ENCODE peak calls at places on chromosomes 2 and 18, in four cellular contexts. One of them, this sample, is unnamed.

GRCh38 chr2:128422571-128422970 is 103.9 kb upstream of the HS6ST1 start:
- DNase-seq in activated CD4-positive, CD25-positive, alpha-beta regulatory T cell: no peak
- DNase-seq in H54: no peak
- DNase-seq in amygdala: no peak
- DNase-seq in this sample: no peak

GRCh38 chr18:28177828-28178635 is 1.1 kb upstream of the CDH2 start:
- DNase-seq in activated CD4-positive, CD25-positive, alpha-beta regulatory T cell: no peak
- DNase-seq in H54: peak
- DNase-seq in amygdala: peak
- DNase-seq in this sample: no peak

GRCh38 chr2:215320102-215320501 is 8.2 kb downstream of the ATIC start:
- DNase-seq in activated CD4-positive, CD25-positive, alpha-beta regulatory T cell: no peak
- DNase-seq in H54: no peak
- DNase-seq in amygdala: no peak
- DNase-seq in this sample: no peak

GRCh38 chr2:122858075-122858702 is 1102.7 kb downstream of the TSN start:
- DNase-seq in activated CD4-positive, CD25-positive, alpha-beta regulatory T cell: no peak
- DNase-seq in H54: no peak
- DNase-seq in amygdala: no peak
- DNase-seq in this sample: no peak

GRCh38 chr2:172228177-172228785 is 125.6 kb upstream of the DLX2 start:
- DNase-seq in activated CD4-positive, CD25-positive, alpha-beta regulatory T cell: no peak
- DNase-seq in H54: no peak
- DNase-seq in amygdala: no peak
- DNase-seq in this sample: no peak

GRCh38 chr2:120539937-120540718 is 194.2 kb downstream of the INHBB start:
- DNase-seq in activated CD4-positive, CD25-positive, alpha-beta regulatory T cell: no peak
- DNase-seq in H54: peak
- DNase-seq in amygdala: no peak
- DNase-seq in this sample: no peak

GRCh38 chr2:86396304-86396785 is 44.8 kb upstream of the KDM3A start:
- DNase-seq in activated CD4-positive, CD25-positive, alpha-beta regulatory T cell: no peak
- DNase-seq in H54: no peak
- DNase-seq in amygdala: no peak
- DNase-seq in this sample: peak

GRCh38 chr2:103289101-103289725 is 527.4 kb downstream of the TMEM182 start:
- DNase-seq in activated CD4-positive, CD25-positive, alpha-beta regulatory T cell: no peak
- DNase-seq in H54: no peak
- DNase-seq in amygdala: no peak
- DNase-seq in this sample: no peak

GRCh38 chr2:152062130-152063091 is 36.4 kb downstream of the CACNB4 start:
- DNase-seq in activated CD4-positive, CD25-positive, alpha-beta regulatory T cell: no peak
- DNase-seq in H54: no peak
- DNase-seq in amygdala: no peak
- DNase-seq in this sample: no peak

GRCh38 chr18:30094556-30094955 is 948.0 kb downstream of the DSC3 start:
- DNase-seq in activated CD4-positive, CD25-positive, alpha-beta regulatory T cell: no peak
- DNase-seq in H54: peak
- DNase-seq in amygdala: no peak
- DNase-seq in this sample: no peak

GRCh38 chr2:28062867-28063266 is 172.3 kb downstream of the BABAM2 start:
- DNase-seq in activated CD4-positive, CD25-positive, alpha-beta regulatory T cell: no peak
- DNase-seq in H54: no peak
- DNase-seq in amygdala: no peak
- DNase-seq in this sample: no peak

GRCh38 chr2:102442967-102443828 is 20.2 kb downstream of the IL18RAP start:
- DNase-seq in activated CD4-positive, CD25-positive, alpha-beta regulatory T cell: peak
- DNase-seq in H54: no peak
- DNase-seq in amygdala: no peak
- DNase-seq in this sample: peak

GRCh38 chr2:127857494-127857818 is 499 bp downstream of the POLR2D start:
- DNase-seq in activated CD4-positive, CD25-positive, alpha-beta regulatory T cell: no peak
- DNase-seq in H54: no peak
- DNase-seq in amygdala: no peak
- DNase-seq in this sample: no peak

GRCh38 chr2:121972203-121972602 is 216.8 kb downstream of the TSN start:
- DNase-seq in activated CD4-positive, CD25-positive, alpha-beta regulatory T cell: no peak
- DNase-seq in H54: no peak
- DNase-seq in amygdala: no peak
- DNase-seq in this sample: no peak

GRCh38 chr2:168450171-168450570 is 5.9 kb upstream of the CERS6 start:
- DNase-seq in activated CD4-positive, CD25-positive, alpha-beta regulatory T cell: no peak
- DNase-seq in H54: no peak
- DNase-seq in amygdala: no peak
- DNase-seq in this sample: no peak